ENCODE peak calls at places on chromosomes 5 and 9, in five cellular contexts. One of them, this sample, is unnamed.

GRCh38 chr5:134904621-134905245 is at the start of gene PCBD2:
- DNase-seq in A549: peak
- DNase-seq in ovary: peak
- DNase-seq in IMR-90: peak
- DNase-seq in Peyer's patch: peak
- DNase-seq in this sample: peak

GRCh38 chr5:56561-57290 is 35.2 kb upstream of the PLEKHG4B start:
- DNase-seq in A549: peak
- DNase-seq in ovary: no peak
- DNase-seq in IMR-90: peak
- DNase-seq in Peyer's patch: no peak
- DNase-seq in this sample: no peak

GRCh38 chr5:112957970-112958773 is 18.4 kb upstream of the DCP2 start:
- DNase-seq in A549: peak
- DNase-seq in ovary: peak
- DNase-seq in IMR-90: peak
- DNase-seq in Peyer's patch: no peak
- DNase-seq in this sample: peak

GRCh38 chr5:77028631-77029375 is 1.4 kb upstream of the AGGF1 start:
- DNase-seq in A549: peak
- DNase-seq in ovary: no peak
- DNase-seq in IMR-90: no peak
- DNase-seq in Peyer's patch: no peak
- DNase-seq in this sample: no peak

GRCh38 chr5:147098233-147098790 is 136.5 kb upstream of the STK32A start:
- DNase-seq in A549: peak
- DNase-seq in ovary: no peak
- DNase-seq in IMR-90: peak
- DNase-seq in Peyer's patch: no peak
- DNase-seq in this sample: no peak

GRCh38 chr5:121797677-121798518 is 53.8 kb upstream of the FTMT start:
- DNase-seq in A549: no peak
- DNase-seq in ovary: no peak
- DNase-seq in IMR-90: no peak
- DNase-seq in Peyer's patch: no peak
- DNase-seq in this sample: no peak

GRCh38 chr9:134992755-134993124 is 75.0 kb upstream of the FCN1 start:
- DNase-seq in A549: no peak
- DNase-seq in ovary: peak
- DNase-seq in IMR-90: no peak
- DNase-seq in Peyer's patch: no peak
- DNase-seq in this sample: peak

GRCh38 chr9:113943112-113944009 is 67.3 kb downstream of the ZNF618 start:
- DNase-seq in A549: no peak
- DNase-seq in ovary: no peak
- DNase-seq in IMR-90: no peak
- DNase-seq in Peyer's patch: no peak
- DNase-seq in this sample: no peak

GRCh38 chr9:83062011-83062652 is 810 bp downstream of the RASEF start:
- DNase-seq in A549: peak
- DNase-seq in ovary: peak
- DNase-seq in IMR-90: peak
- DNase-seq in Peyer's patch: peak
- DNase-seq in this sample: no peak

GRCh38 chr9:124752967-124753366 is 18.1 kb downstream of the NR6A1 start:
- DNase-seq in A549: no peak
- DNase-seq in ovary: no peak
- DNase-seq in IMR-90: peak
- DNase-seq in Peyer's patch: no peak
- DNase-seq in this sample: no peak

GRCh38 chr9:79256691-79257213 is 315.0 kb upstream of the TLE4 start:
- DNase-seq in A549: no peak
- DNase-seq in ovary: no peak
- DNase-seq in IMR-90: peak
- DNase-seq in Peyer's patch: no peak
- DNase-seq in this sample: no peak

GRCh38 chr5:88813805-88814584 is 69.0 kb downstream of the MEF2C start:
- DNase-seq in A549: no peak
- DNase-seq in ovary: no peak
- DNase-seq in IMR-90: no peak
- DNase-seq in Peyer's patch: no peak
- DNase-seq in this sample: no peak

GRCh38 chr9:24464321-24464951 is 81.3 kb downstream of the IZUMO3 start:
- DNase-seq in A549: no peak
- DNase-seq in ovary: no peak
- DNase-seq in IMR-90: no peak
- DNase-seq in Peyer's patch: no peak
- DNase-seq in this sample: no peak

GRCh38 chr5:40681351-40682311 is 1.9 kb downstream of the PTGER4 start:
- DNase-seq in A549: no peak
- DNase-seq in ovary: no peak
- DNase-seq in IMR-90: no peak
- DNase-seq in Peyer's patch: peak
- DNase-seq in this sample: peak

GRCh38 chr5:24621809-24622208 is 23.0 kb downstream of the CDH10 start:
- DNase-seq in A549: no peak
- DNase-seq in ovary: no peak
- DNase-seq in IMR-90: no peak
- DNase-seq in Peyer's patch: no peak
- DNase-seq in this sample: no peak

GRCh38 chr5:35908814-35909213 is 29.6 kb downstream of the CAPSL start:
- DNase-seq in A549: no peak
- DNase-seq in ovary: no peak
- DNase-seq in IMR-90: no peak
- DNase-seq in Peyer's patch: no peak
- DNase-seq in this sample: no peak

GRCh38 chr9:27157086-27157485 is 48.1 kb downstream of the TEK start:
- DNase-seq in A549: no peak
- DNase-seq in ovary: no peak
- DNase-seq in IMR-90: no peak
- DNase-seq in Peyer's patch: no peak
- DNase-seq in this sample: no peak

GRCh38 chr5:53826503-53826902 is 266.1 kb downstream of the NDUFS4 start:
- DNase-seq in A549: no peak
- DNase-seq in ovary: no peak
- DNase-seq in IMR-90: no peak
- DNase-seq in Peyer's patch: no peak
- DNase-seq in this sample: no peak

GRCh38 chr9:33110686-33111085 is 34.2 kb upstream of the SMU1 start:
- DNase-seq in A549: no peak
- DNase-seq in ovary: no peak
- DNase-seq in IMR-90: no peak
- DNase-seq in Peyer's patch: no peak
- DNase-seq in this sample: peak

GRCh38 chr9:29212590-29213373 is 1639.5 kb upstream of the C9orf72 start:
- DNase-seq in A549: peak
- DNase-seq in ovary: no peak
- DNase-seq in IMR-90: no peak
- DNase-seq in Peyer's patch: peak
- DNase-seq in this sample: no peak

GRCh38 chr5:135223404-135223803 is 175.6 kb downstream of the MACROH2A1 start:
- DNase-seq in A549: no peak
- DNase-seq in ovary: no peak
- DNase-seq in IMR-90: no peak
- DNase-seq in Peyer's patch: peak
- DNase-seq in this sample: peak

GRCh38 chr5:51227963-51228515 is 155.2 kb upstream of the ISL1 start:
- DNase-seq in A549: no peak
- DNase-seq in ovary: no peak
- DNase-seq in IMR-90: no peak
- DNase-seq in Peyer's patch: no peak
- DNase-seq in this sample: no peak

GRCh38 chr5:141951341-141951781 is 6.6 kb downstream of the PCDH12 start:
- DNase-seq in A549: no peak
- DNase-seq in ovary: no peak
- DNase-seq in IMR-90: no peak
- DNase-seq in Peyer's patch: peak
- DNase-seq in this sample: peak

GRCh38 chr5:6236170-6236793 is 142.1 kb downstream of the MED10 start:
- DNase-seq in A549: no peak
- DNase-seq in ovary: no peak
- DNase-seq in IMR-90: no peak
- DNase-seq in Peyer's patch: no peak
- DNase-seq in this sample: no peak

GRCh38 chr5:178163772-178164735 is 10.4 kb upstream of the NHP2 start:
- DNase-seq in A549: peak
- DNase-seq in ovary: peak
- DNase-seq in IMR-90: peak
- DNase-seq in Peyer's patch: peak
- DNase-seq in this sample: peak
- H3K4me3 ChIP-seq in A549: peak
- H3K4me3 ChIP-seq in ovary: no peak
- H3K4me3 ChIP-seq in IMR-90: no peak
- H3K4me3 ChIP-seq in Peyer's patch: no peak
- H3K4me3 ChIP-seq in this sample: no peak

GRCh38 chr5:169494383-169495251 is 89.0 kb upstream of the SPDL1 start:
- DNase-seq in A549: no peak
- DNase-seq in ovary: no peak
- DNase-seq in IMR-90: no peak
- DNase-seq in Peyer's patch: no peak
- DNase-seq in this sample: no peak

GRCh38 chr5:169499990-169500389 is 83.6 kb upstream of the SPDL1 start:
- DNase-seq in A549: no peak
- DNase-seq in ovary: no peak
- DNase-seq in IMR-90: no peak
- DNase-seq in Peyer's patch: no peak
- DNase-seq in this sample: no peak

GRCh38 chr5:169495252-169495548 is 88.4 kb upstream of the SPDL1 start:
- DNase-seq in A549: no peak
- DNase-seq in ovary: no peak
- DNase-seq in IMR-90: no peak
- DNase-seq in Peyer's patch: no peak
- DNase-seq in this sample: no peak
- TF ChIP-seq CTCF in A549: no peak
- TF ChIP-seq CTCF in ovary: no peak
- TF ChIP-seq CTCF in IMR-90: no peak
- TF ChIP-seq CTCF in Peyer's patch: no peak
- TF ChIP-seq CTCF in this sample: no peak

DNA sequence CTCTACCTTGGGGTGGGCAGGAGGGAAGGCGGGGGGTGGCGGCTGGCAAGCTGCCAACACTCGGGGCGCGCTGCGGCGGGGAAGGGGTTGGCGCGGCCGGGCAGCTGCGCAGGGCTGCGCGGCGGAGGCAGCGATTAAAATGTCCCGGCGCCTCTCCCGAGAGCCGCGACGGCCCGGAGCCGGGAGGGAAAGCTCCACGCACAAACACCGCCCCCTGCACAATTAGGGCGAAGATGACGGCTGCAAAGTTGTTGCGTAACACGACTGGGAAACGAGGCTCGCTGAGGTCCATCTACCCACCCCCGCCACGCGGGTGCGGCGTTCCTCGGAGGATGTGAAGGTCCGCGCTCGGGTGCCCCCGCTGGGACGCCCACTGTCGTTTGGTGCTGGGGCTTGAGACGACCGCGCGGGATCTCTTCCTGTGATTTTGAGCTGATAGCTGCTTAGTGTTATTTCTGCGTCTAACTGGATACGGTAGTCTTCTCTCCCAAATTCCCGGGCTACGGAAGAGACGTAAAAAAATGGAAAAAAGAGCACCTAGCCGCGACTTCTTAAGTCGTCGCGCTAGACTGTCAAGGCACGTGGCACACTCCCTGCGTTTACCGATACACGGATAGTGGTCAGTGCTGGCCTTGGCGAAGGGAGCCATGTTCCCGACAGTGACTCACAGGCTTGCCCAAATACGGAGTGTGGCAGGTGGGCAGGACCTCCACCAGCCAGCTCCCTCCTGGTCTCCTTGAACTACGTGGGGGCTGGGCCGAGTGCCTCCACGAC is 958 bp upstream of the NFIL3 start:
- DNase-seq in A549: peak
- DNase-seq in ovary: peak
- DNase-seq in IMR-90: peak
- DNase-seq in Peyer's patch: peak
- DNase-seq in this sample: peak
- TF ChIP-seq POLR2A in A549: no peak
- TF ChIP-seq POLR2A in ovary: peak
- TF ChIP-seq POLR2A in IMR-90: peak
- TF ChIP-seq POLR2A in Peyer's patch: peak
- TF ChIP-seq POLR2A in this sample: no peak

GRCh38 chr9:16406536-16407225 is 463.8 kb downstream of the BNC2 start:
- DNase-seq in A549: no peak
- DNase-seq in ovary: no peak
- DNase-seq in IMR-90: no peak
- DNase-seq in Peyer's patch: no peak
- DNase-seq in this sample: no peak

GRCh38 chr9:16413509-16414016 is 456.9 kb downstream of the BNC2 start:
- DNase-seq in A549: peak
- DNase-seq in ovary: no peak
- DNase-seq in IMR-90: peak
- DNase-seq in Peyer's patch: no peak
- DNase-seq in this sample: no peak

GRCh38 chr9:16414451-16414850 is 456.0 kb downstream of the BNC2 start:
- DNase-seq in A549: peak
- DNase-seq in ovary: no peak
- DNase-seq in IMR-90: no peak
- DNase-seq in Peyer's patch: no peak
- DNase-seq in this sample: no peak

GRCh38 chr9:16405421-16405820 is 465.0 kb downstream of the BNC2 start:
- DNase-seq in A549: no peak
- DNase-seq in ovary: no peak
- DNase-seq in IMR-90: no peak
- DNase-seq in Peyer's patch: no peak
- DNase-seq in this sample: no peak

GRCh38 chr9:16410601-16411285 is 459.7 kb downstream of the BNC2 start:
- DNase-seq in A549: peak
- DNase-seq in ovary: no peak
- DNase-seq in IMR-90: peak
- DNase-seq in Peyer's patch: no peak
- DNase-seq in this sample: no peak
- H3K4me3 ChIP-seq in A549: peak
- H3K4me3 ChIP-seq in ovary: no peak
- H3K4me3 ChIP-seq in IMR-90: no peak
- H3K4me3 ChIP-seq in Peyer's patch: no peak
- H3K4me3 ChIP-seq in this sample: no peak

GRCh38 chr5:149279651-149280050 is 8.0 kb downstream of the AFAP1L1 start:
- DNase-seq in A549: no peak
- DNase-seq in ovary: no peak
- DNase-seq in IMR-90: no peak
- DNase-seq in Peyer's patch: no peak
- DNase-seq in this sample: peak

GRCh38 chr5:149278811-149279210 is 7.2 kb downstream of the AFAP1L1 start:
- DNase-seq in A549: no peak
- DNase-seq in ovary: no peak
- DNase-seq in IMR-90: no peak
- DNase-seq in Peyer's patch: no peak
- DNase-seq in this sample: peak

GRCh38 chr5:149280802-149281201 is 9.1 kb downstream of the AFAP1L1 start:
- DNase-seq in A549: no peak
- DNase-seq in ovary: no peak
- DNase-seq in IMR-90: no peak
- DNase-seq in Peyer's patch: no peak
- DNase-seq in this sample: no peak

GRCh38 chr5:149282027-149282965 is 10.6 kb downstream of the AFAP1L1 start:
- DNase-seq in A549: no peak
- DNase-seq in ovary: no peak
- DNase-seq in IMR-90: no peak
- DNase-seq in Peyer's patch: no peak
- DNase-seq in this sample: no peak

GRCh38 chr5:149280124-149280523 is 8.5 kb downstream of the AFAP1L1 start:
- DNase-seq in A549: no peak
- DNase-seq in ovary: no peak
- DNase-seq in IMR-90: no peak
- DNase-seq in Peyer's patch: no peak
- DNase-seq in this sample: peak
- TF ChIP-seq CTCF in A549: no peak
- TF ChIP-seq CTCF in ovary: no peak
- TF ChIP-seq CTCF in IMR-90: no peak
- TF ChIP-seq CTCF in Peyer's patch: no peak
- TF ChIP-seq CTCF in this sample: no peak

This sample was measured in lower leg skin.